ENCODE peak calls at places on chromosomes 2 and 18, in ten cellular contexts. Z is cardiac muscle cell, S is vagina, W is endothelial cell, N is left lung, A is tibial artery, V is astrocyte, H is Caco-2, U is brain microvascular endothelial cell, J is HFF-Myc. K is an unnamed sample.

GRCh38 chr18:45517181-45517741 is 98.0 kb upstream of the SLC14A2 start:
- DNase-seq in Z (no peak), S (no peak), W (no peak), N (no peak), A (peak), V (peak), H (no peak), U (peak), J (no peak), K (no peak)

GRCh38 chr2:55168221-55169154 is 63.6 kb downstream of the CLHC1 start:
- DNase-seq in Z (peak), S (peak), W (no peak), N (no peak), A (peak), V (peak), H (no peak), U (peak), J (no peak), K (no peak)

GRCh38 chr2:143632751-143633374 is 503.6 kb downstream of the ARHGAP15 start:
- DNase-seq in Z (peak), S (no peak), W (no peak), N (no peak), A (no peak), V (no peak), H (no peak), U (no peak), J (no peak), K (no peak)

GRCh38 chr2:49154140-49154539 is at the start of gene FSHR:
- DNase-seq in Z (peak), S (no peak), W (no peak), N (no peak), A (no peak), V (no peak), H (no peak), U (no peak), J (no peak), K (no peak)

GRCh38 chr2:73359915-73360697 is 25.5 kb upstream of the ALMS1 start:
- DNase-seq in Z (no peak), S (no peak), W (no peak), N (no peak), A (no peak), V (no peak), H (no peak), U (no peak), J (no peak), K (no peak)

GRCh38 chr2:171957061-171957460 is 34.8 kb downstream of the HAT1 start:
- DNase-seq in Z (peak), S (no peak), W (no peak), N (no peak), A (no peak), V (no peak), H (no peak), U (no peak), J (peak), K (no peak)

GRCh38 chr2:141767051-141767450 is 363.8 kb downstream of the LRP1B start:
- DNase-seq in Z (no peak), S (no peak), W (no peak), N (no peak), A (no peak), V (peak), H (no peak), U (peak), J (no peak), K (no peak)

GRCh38 chr18:75405341-75405740 is 22.2 kb downstream of the SMIM21 start:
- DNase-seq in Z (no peak), S (no peak), W (no peak), N (no peak), A (no peak), V (peak), H (no peak), U (no peak), J (no peak), K (no peak)

GRCh38 chr2:109601693-109602250 is 12.0 kb downstream of the SEPTIN10 start:
- DNase-seq in Z (no peak), S (no peak), W (no peak), N (no peak), A (no peak), V (no peak), H (no peak), U (no peak), J (no peak), K (no peak)

GRCh38 chr2:191845876-191846786 is 757 bp downstream of the CAVIN2 start:
- DNase-seq in Z (no peak), S (no peak), W (no peak), N (peak), A (no peak), V (no peak), H (no peak), U (no peak), J (no peak), K (no peak)

GRCh38 chr2:25673170-25674002 is at the start of gene DTNB:
- DNase-seq in Z (peak), S (peak), W (peak), N (peak), A (peak), V (peak), H (peak), U (no peak), J (no peak), K (peak)
- TF ChIP-seq CTCF in Z (no peak), S (no peak), W (no peak), N (no peak), A (no peak), V (no peak), H (no peak), U (no peak), J (no peak), K (no peak)

GRCh38 chr2:185979546-185980071 is 241.0 kb downstream of the FSIP2 start:
- DNase-seq in Z (no peak), S (no peak), W (no peak), N (no peak), A (no peak), V (peak), H (no peak), U (no peak), J (no peak), K (no peak)
- TF ChIP-seq CTCF in Z (no peak), S (no peak), W (no peak), N (no peak), A (no peak), V (no peak), H (no peak), U (no peak), J (no peak), K (no peak)

GRCh38 chr2:199019898-199020507 is 437.7 kb downstream of the SATB2 start:
- DNase-seq in Z (peak), S (no peak), W (peak), N (no peak), A (no peak), V (peak), H (no peak), U (peak), J (peak), K (no peak)
- TF ChIP-seq CTCF in Z (peak), S (peak), W (peak), N (peak), A (peak), V (peak), H (no peak), U (peak), J (peak), K (no peak)

DNA sequence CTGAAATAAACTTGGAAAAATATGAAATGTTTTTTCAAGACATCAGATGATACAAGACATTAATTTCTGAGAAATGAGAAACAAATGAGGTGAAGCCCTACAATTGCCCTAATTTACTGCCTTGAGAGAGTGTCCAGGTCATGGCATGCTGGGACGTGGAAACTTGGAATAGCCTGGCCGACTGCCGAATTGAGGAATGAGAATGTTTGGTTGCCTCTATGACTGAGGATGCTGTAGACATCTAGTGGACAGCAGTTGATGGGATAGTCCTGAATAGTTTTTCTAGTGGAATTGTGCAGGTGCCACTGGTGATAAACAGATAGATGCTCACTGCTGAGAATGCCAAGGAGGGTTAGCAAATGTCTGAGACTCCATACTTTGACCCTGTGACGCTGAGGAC is 56.4 kb upstream of the CWC22 start:
- DNase-seq in Z (no peak), S (no peak), W (no peak), N (no peak), A (no peak), V (no peak), H (no peak), U (no peak), J (no peak), K (no peak)
- TF ChIP-seq CTCF in Z (no peak), S (no peak), W (no peak), N (no peak), A (no peak), V (no peak), H (no peak), U (no peak), J (no peak), K (no peak)

K was measured in activated B cell treated with CpG ODN at 0.5 μM for 24 hours.